ENCODE peak calls at places on chromosomes 16 and 17, in ten cellular contexts. Y, F, J, G, A, C, R, E, Q and M are unnamed samples.

GRCh38 chr16:521381-522210 is 5.9 kb upstream of the CAPN15 start:
- DNase-seq in Y (no peak), F (no peak), J (no peak), G (no peak), A (no peak), C (peak; percentile 70), R (peak; percentile 52), E (no peak), Q (no peak), M (no peak)

GRCh38 chr16:30615358-30616076 is 5.3 kb upstream of the ZNF689 start:
- DNase-seq in Y (peak; percentile 81), F (no peak), J (peak; percentile 63), G (no peak), A (peak; percentile 80), C (peak; percentile 79), R (peak; percentile 68), E (peak; percentile 78), Q (peak; percentile 53), M (no peak)

GRCh38 chr17:74833501-74834361 is 26.0 kb downstream of the GRIN2C start:
- DNase-seq in Y (peak; percentile 71), F (no peak), J (no peak), G (peak; percentile 13), A (no peak), C (no peak), R (no peak), E (peak; percentile 63), Q (no peak), M (no peak)

GRCh38 chr16:52546291-52546941 is 527 bp downstream of the TOX3 start:
- DNase-seq in Y (peak; percentile 52), F (no peak), J (no peak), G (no peak), A (no peak), C (no peak), R (no peak), E (no peak), Q (no peak), M (no peak)

GRCh38 chr17:8210761-8211458 is 535 bp upstream of the AURKB start:
- DNase-seq in Y (no peak), F (no peak), J (peak; percentile 35), G (no peak), A (no peak), C (no peak), R (no peak), E (no peak), Q (no peak), M (no peak)

GRCh38 chr16:89958068-89958467 is 9.5 kb downstream of the DEF8 start:
- DNase-seq in Y (peak; percentile 58), F (no peak), J (peak; percentile 45), G (no peak), A (peak; percentile 58), C (no peak), R (peak; percentile 19), E (peak; percentile 65), Q (no peak), M (no peak)

GRCh38 chr16:47987136-47987535 is 168.7 kb downstream of the ABCC12 start:
- DNase-seq in Y (no peak), F (no peak), J (no peak), G (peak; percentile 54), A (no peak), C (no peak), R (no peak), E (no peak), Q (no peak), M (no peak)

GRCh38 chr17:57886020-57886419 is 36.2 kb upstream of the MRPS23 start:
- DNase-seq in Y (no peak), F (no peak), J (no peak), G (no peak), A (no peak), C (no peak), R (no peak), E (no peak), Q (no peak), M (no peak)

GRCh38 chr17:9470171-9470570 is 105.4 kb downstream of the STX8 start:
- DNase-seq in Y (no peak), F (no peak), J (no peak), G (no peak), A (no peak), C (no peak), R (no peak), E (no peak), Q (no peak), M (no peak)

GRCh38 chr16:11914759-11915643 is 755 bp downstream of the GSPT1 start:
- DNase-seq in Y (peak; percentile 63), F (no peak), J (peak; percentile 57), G (peak; percentile 33), A (no peak), C (peak; percentile 41), R (peak; percentile 49), E (peak; percentile 69), Q (peak; percentile 5), M (peak; percentile 70)

GRCh38 chr16:85314633-85315032 is 202.4 kb upstream of the CIBAR2 start:
- DNase-seq in Y (no peak), F (no peak), J (no peak), G (no peak), A (no peak), C (no peak), R (no peak), E (no peak), Q (no peak), M (no peak)

GRCh38 chr17:56679148-56679766 is 85.8 kb downstream of the NOG start:
- DNase-seq in Y (peak; percentile 69), F (no peak), J (no peak), G (peak; percentile 34), A (peak; percentile 66), C (no peak), R (no peak), E (no peak), Q (no peak), M (no peak)

GRCh38 chr16:55088098-55088497 is 157.4 kb downstream of the IRX5 start:
- DNase-seq in Y (no peak), F (no peak), J (no peak), G (no peak), A (no peak), C (no peak), R (no peak), E (no peak), Q (no peak), M (no peak)

GRCh38 chr17:75615301-75615700 is 17.9 kb upstream of the SMIM5 start:
- DNase-seq in Y (no peak), F (no peak), J (no peak), G (no peak), A (no peak), C (no peak), R (no peak), E (no peak), Q (no peak), M (no peak)

GRCh38 chr17:44079877-44080821 is 9.6 kb downstream of the G6PC3 start:
- DNase-seq in Y (no peak), F (no peak), J (no peak), G (no peak), A (no peak), C (no peak), R (no peak), E (peak; percentile 41), Q (no peak), M (no peak)

GRCh38 chr17:74245145-74245817 is 28.8 kb upstream of the DNAI2 start:
- DNase-seq in Y (peak; percentile 91), F (no peak), J (no peak), G (no peak), A (no peak), C (no peak), R (no peak), E (no peak), Q (no peak), M (no peak)

DNA sequence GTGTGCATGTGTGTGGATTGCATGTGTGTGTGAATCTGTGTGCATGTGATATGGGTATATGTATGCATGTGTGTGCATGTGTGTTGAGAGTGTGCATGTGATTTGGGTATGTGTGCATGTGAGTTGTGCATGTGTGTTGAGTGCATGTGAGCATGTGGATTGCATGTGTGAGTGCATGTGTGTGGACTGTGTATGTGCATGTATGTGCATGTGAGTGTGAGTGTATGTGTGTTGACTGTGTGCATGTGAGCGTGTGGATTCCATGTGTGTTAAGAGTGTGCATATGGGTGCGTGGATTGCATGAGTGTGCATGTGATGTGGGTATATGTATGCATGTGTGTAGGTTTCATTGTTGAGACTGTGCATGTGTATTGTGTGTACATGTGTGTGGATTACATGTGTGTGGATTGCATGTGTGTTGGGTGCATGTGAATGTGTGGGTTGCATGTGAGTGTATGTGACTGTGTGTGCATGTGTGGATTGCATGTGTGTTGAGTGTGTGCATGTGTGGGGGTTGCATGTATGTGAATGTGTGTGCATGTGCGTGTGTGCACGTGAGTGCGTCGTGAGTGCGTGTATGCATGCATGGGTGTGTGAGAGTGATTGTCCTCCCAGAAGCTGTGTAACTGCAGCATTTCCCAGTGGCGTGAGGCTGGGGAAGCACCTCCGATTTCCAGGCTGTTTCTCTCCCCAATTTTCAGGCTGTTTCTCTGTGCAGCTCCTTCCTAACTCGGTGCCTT is 19.4 kb downstream of the C1QTNF1 start:
- DNase-seq in Y (no peak), F (no peak), J (no peak), G (no peak), A (no peak), C (no peak), R (no peak), E (no peak), Q (no peak), M (peak; percentile 18)
- TF ChIP-seq CTCF in Y (no peak), F (no peak), J (no peak), G (no peak), A (no peak), C (no peak), R (no peak), E (no peak), Q (no peak), M (no peak)

DNA sequence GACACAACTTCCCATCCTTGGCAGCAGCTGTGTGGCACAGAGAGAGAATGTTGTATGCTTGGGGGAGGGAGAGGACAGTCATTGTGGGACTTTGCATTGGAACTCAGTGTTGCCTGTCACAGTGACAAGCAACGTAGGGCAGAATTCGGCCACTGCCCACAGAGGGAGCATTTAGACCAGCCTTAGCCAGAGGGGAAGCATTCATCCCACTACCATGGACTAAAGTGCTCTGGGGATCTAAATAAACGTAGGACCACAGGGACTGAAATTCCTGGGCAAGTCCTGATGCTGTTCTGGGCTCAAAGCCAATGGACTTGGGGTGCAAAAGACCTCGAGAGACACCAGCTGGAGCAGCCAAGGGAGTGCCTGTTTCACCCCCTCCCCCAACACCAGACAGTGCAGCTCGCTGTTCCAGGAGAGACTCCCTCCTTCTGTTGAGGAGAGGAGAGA is 44.9 kb downstream of the ABCA8 start:
- DNase-seq in Y (peak; percentile 31), F (no peak), J (peak; percentile 54), G (peak; percentile 5), A (no peak), C (no peak), R (peak; percentile 4), E (no peak), Q (no peak), M (peak; percentile 70)
- H3K27ac ChIP-seq in Y (no peak overlapping the region), F (no peak overlapping the region), J (peak overlapping the region; percentile 84), G (peak overlapping the region; percentile 89), A (no peak overlapping the region), C (peak overlapping the region; percentile 31), R (no peak overlapping the region), E (peak overlapping the region; percentile 62), Q (no peak overlapping the region), M (peak overlapping the region; percentile 65)

GRCh38 chr16:67342616-67343015 is 16.0 kb downstream of the LRRC36 start:
- DNase-seq in Y (no peak), F (no peak), J (no peak), G (no peak), A (no peak), C (no peak), R (no peak), E (no peak), Q (no peak), M (no peak)
- TF ChIP-seq CTCF in Y (no peak), F (no peak), J (no peak), G (no peak), A (no peak), C (no peak), R (no peak), E (no peak), Q (no peak), M (no peak)

GRCh38 chr17:42347198-42347597 is 41.0 kb downstream of the STAT3 start:
- DNase-seq in Y (no peak), F (peak; percentile 60), J (peak; percentile 86), G (peak; percentile 77), A (no peak), C (peak; percentile 67), R (peak; percentile 75), E (no peak), Q (no peak), M (peak; percentile 84)
- H3K27ac ChIP-seq in Y (no peak overlapping the region), F (peak overlapping the region; percentile 58), J (peak overlapping the region; percentile 82), G (no peak overlapping the region), A (peak overlapping the region; percentile 53), C (peak overlapping the region; percentile 59), R (peak overlapping the region; percentile 68), E (no peak overlapping the region), Q (no peak overlapping the region), M (peak overlapping the region; percentile 72)